ENCODE peak calls at places on chromosomes 3 and 15, in ten cellular contexts. K, G, J, L, Z, Q, D, Y, I and O are unnamed samples.

GRCh38 chr3:97872209-97873042 is 50.6 kb downstream of the CRYBG3 start:
- DNase-seq in K (no peak), G (no peak), J (no peak), L (peak), Z (peak), Q (peak), D (peak), Y (no peak), I (no peak), O (no peak)

GRCh38 chr3:136276049-136276755 is 26.1 kb downstream of the PCCB start:
- DNase-seq in K (no peak), G (no peak), J (no peak), L (peak), Z (no peak), Q (peak), D (no peak), Y (no peak), I (no peak), O (no peak)

GRCh38 chr3:100899440-100900091 is 93.7 kb downstream of the ABI3BP start:
- DNase-seq in K (no peak), G (no peak), J (no peak), L (peak), Z (peak), Q (no peak), D (no peak), Y (no peak), I (no peak), O (no peak)

GRCh38 chr3:18830087-18830486 is 318.2 kb upstream of the KCNH8 start:
- DNase-seq in K (no peak), G (no peak), J (no peak), L (no peak), Z (no peak), Q (no peak), D (no peak), Y (no peak), I (no peak), O (no peak)

GRCh38 chr15:40251455-40252140 is 12.7 kb downstream of the PAK6 start:
- DNase-seq in K (no peak), G (no peak), J (peak), L (no peak), Z (no peak), Q (no peak), D (no peak), Y (no peak), I (no peak), O (no peak)

GRCh38 chr3:125151916-125152315 is 60.6 kb downstream of the SLC12A8 start:
- DNase-seq in K (no peak), G (no peak), J (no peak), L (peak), Z (no peak), Q (no peak), D (no peak), Y (no peak), I (no peak), O (no peak)

GRCh38 chr3:152281032-152281713 is 12.4 kb downstream of the MBNL1 start:
- DNase-seq in K (no peak), G (no peak), J (no peak), L (peak), Z (no peak), Q (peak), D (no peak), Y (no peak), I (no peak), O (no peak)

GRCh38 chr3:177934001-177934891 is 602.0 kb upstream of the KCNMB2 start:
- DNase-seq in K (no peak), G (no peak), J (no peak), L (peak), Z (peak), Q (peak), D (peak), Y (no peak), I (peak), O (peak)

GRCh38 chr3:168647582-168647981 is 551.9 kb upstream of the GOLIM4 start:
- DNase-seq in K (no peak), G (no peak), J (no peak), L (no peak), Z (no peak), Q (no peak), D (no peak), Y (no peak), I (no peak), O (no peak)

GRCh38 chr3:13191016-13191415 is 117.8 kb upstream of the IQSEC1 start:
- DNase-seq in K (no peak), G (no peak), J (no peak), L (no peak), Z (no peak), Q (no peak), D (no peak), Y (no peak), I (no peak), O (no peak)

GRCh38 chr3:1171320-1171719 is 78.5 kb downstream of the CNTN6 start:
- DNase-seq in K (no peak), G (no peak), J (no peak), L (no peak), Z (no peak), Q (no peak), D (no peak), Y (no peak), I (no peak), O (no peak)

GRCh38 chr15:98057453-98057852 is 97.0 kb downstream of the ARRDC4 start:
- DNase-seq in K (no peak), G (no peak), J (no peak), L (no peak), Z (no peak), Q (no peak), D (no peak), Y (no peak), I (no peak), O (no peak)

GRCh38 chr3:39211332-39212130 is 19.1 kb upstream of the XIRP1 start:
- DNase-seq in K (no peak), G (no peak), J (no peak), L (no peak), Z (no peak), Q (no peak), D (no peak), Y (no peak), I (no peak), O (no peak)
- TF ChIP-seq CTCF in K (no peak), G (no peak), J (no peak), L (no peak), Z (peak), Q (no peak), D (no peak), Y (no peak), I (no peak), O (no peak)

GRCh38 chr3:156751461-156752025 is 74.6 kb upstream of the LEKR1 start:
- DNase-seq in K (peak), G (peak), J (peak), L (peak), Z (peak), Q (peak), D (peak), Y (peak), I (no peak), O (no peak)
- TF ChIP-seq CTCF in K (no peak), G (no peak), J (no peak), L (peak), Z (peak), Q (peak), D (no peak), Y (no peak), I (no peak), O (no peak)

GRCh38 chr3:187242435-187242834 is 45.1 kb downstream of the RTP1 start:
- DNase-seq in K (no peak), G (no peak), J (no peak), L (no peak), Z (peak), Q (peak), D (no peak), Y (no peak), I (no peak), O (no peak)

GRCh38 chr3:187242900-187243299 is 45.6 kb downstream of the RTP1 start:
- DNase-seq in K (no peak), G (no peak), J (no peak), L (no peak), Z (no peak), Q (no peak), D (no peak), Y (no peak), I (no peak), O (no peak)

GRCh38 chr3:187238239-187238638 is 41.0 kb downstream of the RTP1 start:
- DNase-seq in K (no peak), G (no peak), J (no peak), L (no peak), Z (no peak), Q (no peak), D (no peak), Y (no peak), I (no peak), O (no peak)

GRCh38 chr3:187236963-187237362 is 39.7 kb downstream of the RTP1 start:
- DNase-seq in K (no peak), G (no peak), J (no peak), L (no peak), Z (no peak), Q (no peak), D (no peak), Y (no peak), I (no peak), O (no peak)

GRCh38 chr3:187237741-187238140 is 40.5 kb downstream of the RTP1 start:
- DNase-seq in K (no peak), G (no peak), J (no peak), L (no peak), Z (no peak), Q (no peak), D (no peak), Y (no peak), I (no peak), O (no peak)
- TF ChIP-seq CTCF in K (no peak), G (no peak), J (no peak), L (no peak), Z (no peak), Q (no peak), D (no peak), Y (no peak), I (no peak), O (no peak)

GRCh38 chr3:190339130-190339529 is 16.9 kb upstream of the CLDN1 start:
- DNase-seq in K (no peak), G (no peak), J (no peak), L (peak), Z (peak), Q (peak), D (no peak), Y (no peak), I (no peak), O (no peak)
- TF ChIP-seq CTCF in K (no peak), G (no peak), J (no peak), L (no peak), Z (peak), Q (peak), D (no peak), Y (no peak), I (peak), O (no peak)